ENCODE peak calls at places on chromosome X, in eight cellular contexts. K is heart left ventricle; N is cardiac fibroblast; E is Panc1; T is activated CD8-positive, alpha-beta T cell treated with anti-CD3 and anti-CD28 coated beads for 36 hours; M is tibial nerve; B is bronchial epithelial cell; L is activated B cell treated with CpG ODN at 0.5 μM for 24 hours. I is an unnamed sample.

GRCh38 chrX:71599965-71600364 is 18.3 kb downstream of the CXCR3 start:
- DNase-seq in M (no peak), B (no peak), L (no peak), E (no peak), N (no peak), K (no peak), T (no peak), I (no peak)

GRCh38 chrX:124240422-124240821 is 92.0 kb upstream of the TEX13D start:
- DNase-seq in T (no peak), K (no peak), B (no peak), M (no peak), E (no peak), N (no peak), L (no peak), I (no peak)

GRCh38 chrX:21374994-21375794 is 976 bp downstream of the CNKSR2 start:
- DNase-seq in K (no peak), B (no peak), T (peak), M (no peak), N (no peak), E (no peak), L (peak), I (peak)

GRCh38 chrX:100643943-100644587 is at the start of gene SRPX2:
- DNase-seq in T (no peak), B (peak), L (no peak), M (peak), N (peak), K (peak), E (peak), I (no peak)

GRCh38 chrX:96693407-96693806 is 8.8 kb downstream of the DIAPH2 start:
- DNase-seq in L (no peak), N (no peak), B (no peak), K (no peak), E (no peak), M (no peak), T (no peak), I (no peak)

GRCh38 chrX:65502618-65503017 is 32.0 kb downstream of the LAS1L start:
- DNase-seq in M (no peak), L (no peak), E (no peak), B (no peak), N (no peak), K (no peak), T (no peak), I (no peak)

GRCh38 chrX:84469226-84469625 is 33.0 kb downstream of the HDX start:
- DNase-seq in K (no peak), M (no peak), E (no peak), N (peak), B (peak), L (no peak), T (no peak), I (no peak)

GRCh38 chrX:54435121-54435520 is 5.1 kb upstream of the TSR2 start:
- DNase-seq in N (no peak), E (no peak), M (no peak), L (no peak), T (no peak), B (no peak), K (no peak), I (no peak)

GRCh38 chrX:118644378-118644777 is 83.0 kb upstream of the IL13RA1 start:
- DNase-seq in E (peak), N (peak), M (no peak), K (no peak), T (no peak), L (no peak), B (peak), I (no peak)

GRCh38 chrX:118181030-118181429 is 64.4 kb upstream of the KLHL13 start:
- DNase-seq in M (no peak), B (peak), N (peak), E (no peak), L (no peak), T (no peak), K (no peak), I (no peak)

GRCh38 chrX:2841511-2841910 is 12.8 kb downstream of the GYG2 start:
- DNase-seq in T (no peak), E (no peak), N (no peak), B (no peak), K (no peak), M (no peak), L (no peak), I (no peak)

GRCh38 chrX:18490816-18491215 is 65.4 kb downstream of the CDKL5 start:
- DNase-seq in E (no peak), L (no peak), K (no peak), T (no peak), M (no peak), N (peak), B (no peak), I (no peak)

GRCh38 chrX:133838761-133839676 is 146.4 kb downstream of the GPC3 start:
- DNase-seq in E (peak), B (peak), L (no peak), M (peak), N (peak), K (no peak), T (peak), I (peak)

GRCh38 chrX:120426599-120426998 is 42.5 kb downstream of the LAMP2 start:
- DNase-seq in L (no peak), K (no peak), T (no peak), B (no peak), N (no peak), M (no peak), E (no peak), I (no peak)
- TF ChIP-seq CTCF in L (no peak), K (no peak), T (no peak), B (no peak), N (no peak), M (no peak), E (no peak), I (no peak)

GRCh38 chrX:13688384-13688771 is 550 bp upstream of the RAB9A start:
- DNase-seq in E (no peak), T (peak), M (no peak), B (peak), L (no peak), N (no peak), K (no peak), I (no peak)

GRCh38 chrX:13687203-13687602 is 1.7 kb upstream of the RAB9A start:
- DNase-seq in E (no peak), L (no peak), M (no peak), B (no peak), K (no peak), N (no peak), T (no peak), I (no peak)

GRCh38 chrX:13685126-13685763 is 3.7 kb upstream of the RAB9A start:
- DNase-seq in T (no peak), K (no peak), E (no peak), L (no peak), B (peak), M (no peak), N (no peak), I (no peak)

GRCh38 chrX:13681595-13681994 is 7.3 kb upstream of the RAB9A start:
- DNase-seq in B (no peak), T (no peak), E (no peak), L (no peak), K (no peak), M (no peak), N (no peak), I (no peak)

DNA sequence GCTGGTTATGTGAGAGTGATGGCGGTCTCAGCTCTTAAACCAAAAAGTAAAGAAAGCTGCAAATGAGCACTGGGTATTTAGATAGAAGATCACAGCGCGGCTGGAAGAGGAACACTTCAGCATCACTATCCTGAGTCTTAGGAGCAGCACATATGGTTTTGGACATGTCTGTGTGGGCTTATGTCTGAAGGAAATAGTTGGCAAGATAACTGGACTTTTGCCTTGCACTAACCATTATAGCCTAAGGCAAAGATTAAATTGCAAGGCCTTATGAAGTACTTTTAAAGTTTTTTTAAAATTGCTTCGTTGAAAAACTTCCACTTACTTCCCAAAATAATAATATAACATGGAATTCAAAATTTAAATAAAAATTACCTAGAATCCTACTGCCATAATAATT is 4.6 kb upstream of the RAB9A start:
- DNase-seq in E (no peak), B (no peak), T (no peak), N (no peak), L (no peak), M (no peak), K (no peak), I (no peak)
- TF ChIP-seq CTCF in E (no peak), B (no peak), T (no peak), N (no peak), L (no peak), M (no peak), K (no peak), I (no peak)

GRCh38 chrX:24398766-24399165 is 38.3 kb downstream of the SUPT20HL1 start:
- DNase-seq in T (no peak), M (no peak), K (no peak), N (no peak), E (no peak), B (peak), L (no peak), I (no peak)

GRCh38 chrX:24392709-24393108 is 32.3 kb downstream of the SUPT20HL1 start:
- DNase-seq in E (no peak), T (no peak), N (peak), B (no peak), M (no peak), L (no peak), K (peak), I (no peak)

GRCh38 chrX:24396236-24396929 is 35.9 kb downstream of the SUPT20HL1 start:
- DNase-seq in L (no peak), M (no peak), N (peak), B (no peak), E (no peak), T (no peak), K (no peak), I (no peak)

GRCh38 chrX:24396930-24397277 is 36.5 kb downstream of the SUPT20HL1 start:
- DNase-seq in L (no peak), K (no peak), N (no peak), T (no peak), B (no peak), E (no peak), M (no peak), I (no peak)

DNA sequence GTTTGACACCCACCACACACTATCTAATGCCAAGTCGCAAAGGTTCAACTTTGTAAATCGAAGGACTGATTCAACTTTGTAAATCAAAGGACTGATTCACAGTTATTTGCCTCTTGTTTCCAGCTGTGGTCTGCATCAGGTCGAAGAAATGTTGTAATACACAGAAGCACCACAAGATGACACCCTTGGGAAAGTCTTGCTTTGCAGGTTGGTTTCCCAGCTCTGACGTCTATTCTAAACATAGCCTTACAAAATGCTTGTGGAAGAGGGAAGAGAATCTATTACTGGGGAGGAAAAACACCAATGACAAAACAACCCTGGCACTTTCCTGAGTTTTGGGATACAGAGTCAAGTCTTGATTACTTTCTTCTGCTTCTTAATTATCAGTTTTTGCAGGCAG is 35.3 kb downstream of the SUPT20HL1 start:
- DNase-seq in K (no peak), T (peak), N (peak), B (peak), L (no peak), E (peak), M (peak), I (peak)
- TF ChIP-seq CTCF in K (peak), T (peak), N (peak), B (peak), L (peak), E (peak), M (peak), I (peak)

GRCh38 chrX:132068405-132068804 is 45.3 kb downstream of the STK26 start:
- DNase-seq in K (no peak), L (no peak), M (no peak), N (no peak), B (peak), T (no peak), E (no peak), I (no peak)

GRCh38 chrX:132071260-132071659 is 48.2 kb downstream of the STK26 start:
- DNase-seq in B (peak), T (no peak), L (no peak), M (no peak), N (peak), E (no peak), K (no peak), I (no peak)
- TF ChIP-seq CTCF in B (peak), T (peak), L (no peak), M (no peak), N (peak), E (peak), K (peak), I (no peak)

GRCh38 chrX:153662266-153662665 is 11.3 kb downstream of the PNCK start:
- DNase-seq in E (no peak), L (peak), B (peak), M (peak), K (no peak), N (peak), T (peak), I (peak)
- TF ChIP-seq CTCF in E (peak), L (no peak), B (peak), M (peak), K (peak), N (peak), T (peak), I (peak)

DNA sequence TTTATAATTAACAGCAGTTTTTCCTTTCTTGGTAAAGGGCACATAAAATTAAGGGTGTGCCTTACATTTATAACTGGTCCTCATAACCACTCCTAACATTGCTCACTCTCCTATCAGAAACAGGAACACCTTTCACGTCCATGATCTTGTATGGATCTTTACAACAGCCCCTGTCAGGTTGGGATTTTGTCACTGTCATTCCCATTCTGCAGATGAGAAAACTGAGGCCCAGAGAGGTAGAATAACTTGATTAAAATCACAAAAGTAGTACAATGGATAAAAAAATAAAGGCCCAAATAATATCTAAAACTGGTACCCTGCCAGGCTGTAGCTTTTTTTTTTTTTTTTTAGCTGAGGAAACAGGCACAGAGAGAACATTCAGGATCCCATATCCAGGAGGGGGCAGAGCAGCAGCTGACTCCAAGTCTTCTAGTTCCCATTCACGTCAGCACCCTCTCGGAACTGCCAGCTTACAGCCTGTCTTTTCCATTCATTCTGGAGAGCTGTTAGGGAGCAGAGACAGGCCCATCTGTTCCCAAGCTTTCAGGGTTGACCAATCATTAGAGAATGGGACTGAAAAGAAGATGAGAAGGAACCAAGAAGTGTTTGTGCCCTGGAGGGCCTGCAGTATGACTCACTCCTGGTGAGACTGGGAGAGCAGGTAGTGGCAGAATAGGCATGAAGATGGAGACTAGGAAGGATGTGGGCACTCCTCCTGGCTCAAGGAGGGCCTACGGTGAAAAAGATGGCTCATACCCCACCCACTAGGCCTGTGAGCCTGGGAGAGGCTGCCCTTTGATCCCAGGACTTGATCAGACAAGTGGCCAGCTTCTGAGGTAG is 7.3 kb downstream of the SUV39H1 start:
- DNase-seq in B (peak), N (peak), L (no peak), M (no peak), T (no peak), K (no peak), E (no peak), I (no peak)
- TF ChIP-seq CTCF in B (peak), N (no peak), L (no peak), M (no peak), T (no peak), K (no peak), E (no peak), I (no peak)

DNA sequence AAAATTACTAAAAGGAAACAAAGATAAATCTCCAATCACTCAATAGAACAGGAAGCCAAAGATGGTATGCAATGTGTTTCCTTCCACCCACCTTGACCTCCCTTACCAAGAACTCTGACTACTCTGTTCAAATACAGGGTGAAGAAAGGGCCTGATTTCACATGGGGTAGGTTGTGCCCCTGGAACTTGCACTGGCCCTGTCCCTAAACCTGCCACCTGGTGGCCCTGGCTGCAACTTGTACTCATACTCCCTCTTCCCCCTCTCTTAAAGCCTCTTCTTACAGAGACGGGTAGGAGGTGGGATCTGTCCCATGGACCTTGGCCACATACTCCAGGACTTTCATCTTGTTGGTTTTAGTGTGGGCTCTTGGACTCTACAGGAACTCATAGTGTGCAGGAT is 17.3 kb upstream of the TMEM185A start:
- DNase-seq in N (no peak), B (no peak), E (no peak), T (peak), M (no peak), L (no peak), K (no peak), I (no peak)
- TF ChIP-seq CTCF in N (no peak), B (peak), E (no peak), T (no peak), M (no peak), L (no peak), K (no peak), I (no peak)